ENCODE peak calls at places on chromosomes 3 and 15, in nine cellular contexts. One of them, this sample, is unnamed.

GRCh38 chr15:56824174-56824573 is 90.9 kb upstream of the ZNF280D start:
- DNase-seq in neural crest cell: no peak
- DNase-seq in LNCaP clone FGC: no peak
- DNase-seq in cardiac fibroblast: peak; percentile 14
- DNase-seq in tibial artery: no peak
- DNase-seq in progenitor cell of endocrine pancreas: no peak
- DNase-seq in AG04449: no peak
- DNase-seq in AG09319: no peak
- DNase-seq in cardiac muscle cell: no peak
- DNase-seq in this sample: no peak

GRCh38 chr15:36882487-36883108 is 217.8 kb downstream of the MEIS2 start:
- DNase-seq in neural crest cell: no peak
- DNase-seq in LNCaP clone FGC: no peak
- DNase-seq in cardiac fibroblast: peak; percentile 8
- DNase-seq in tibial artery: no peak
- DNase-seq in progenitor cell of endocrine pancreas: no peak
- DNase-seq in AG04449: no peak
- DNase-seq in AG09319: no peak
- DNase-seq in cardiac muscle cell: peak; percentile 52
- DNase-seq in this sample: no peak

GRCh38 chr3:64518950-64519349 is 168.8 kb downstream of the ADAMTS9 start:
- DNase-seq in neural crest cell: no peak
- DNase-seq in LNCaP clone FGC: no peak
- DNase-seq in cardiac fibroblast: peak; percentile 57
- DNase-seq in tibial artery: no peak
- DNase-seq in progenitor cell of endocrine pancreas: no peak
- DNase-seq in AG04449: peak; percentile 31
- DNase-seq in AG09319: no peak
- DNase-seq in cardiac muscle cell: no peak
- DNase-seq in this sample: no peak

GRCh38 chr15:60384052-60384451 is 13.7 kb downstream of the ANXA2 start:
- DNase-seq in neural crest cell: no peak
- DNase-seq in LNCaP clone FGC: peak; percentile 63
- DNase-seq in cardiac fibroblast: peak; percentile 64
- DNase-seq in tibial artery: no peak
- DNase-seq in progenitor cell of endocrine pancreas: no peak
- DNase-seq in AG04449: no peak
- DNase-seq in AG09319: no peak
- DNase-seq in cardiac muscle cell: no peak
- DNase-seq in this sample: no peak

GRCh38 chr15:62446984-62447383 is 281.9 kb upstream of the C2CD4B start:
- DNase-seq in neural crest cell: no peak
- DNase-seq in LNCaP clone FGC: no peak
- DNase-seq in cardiac fibroblast: no peak
- DNase-seq in tibial artery: no peak
- DNase-seq in progenitor cell of endocrine pancreas: no peak
- DNase-seq in AG04449: no peak
- DNase-seq in AG09319: no peak
- DNase-seq in cardiac muscle cell: no peak
- DNase-seq in this sample: no peak

GRCh38 chr15:100336061-100336460 is 5.7 kb downstream of the ADAMTS17 start:
- DNase-seq in neural crest cell: no peak
- DNase-seq in LNCaP clone FGC: no peak
- DNase-seq in cardiac fibroblast: no peak
- DNase-seq in tibial artery: no peak
- DNase-seq in progenitor cell of endocrine pancreas: no peak
- DNase-seq in AG04449: no peak
- DNase-seq in AG09319: no peak
- DNase-seq in cardiac muscle cell: no peak
- DNase-seq in this sample: no peak

GRCh38 chr3:30308131-30308530 is 298.3 kb upstream of the TGFBR2 start:
- DNase-seq in neural crest cell: no peak
- DNase-seq in LNCaP clone FGC: no peak
- DNase-seq in cardiac fibroblast: peak; percentile 68
- DNase-seq in tibial artery: no peak
- DNase-seq in progenitor cell of endocrine pancreas: no peak
- DNase-seq in AG04449: peak; percentile 26
- DNase-seq in AG09319: no peak
- DNase-seq in cardiac muscle cell: no peak
- DNase-seq in this sample: no peak

GRCh38 chr3:125129512-125129962 is 73.7 kb upstream of the HEG1 start:
- DNase-seq in neural crest cell: no peak
- DNase-seq in LNCaP clone FGC: no peak
- DNase-seq in cardiac fibroblast: peak; percentile 97
- DNase-seq in tibial artery: peak; percentile 85
- DNase-seq in progenitor cell of endocrine pancreas: no peak
- DNase-seq in AG04449: peak; percentile 96
- DNase-seq in AG09319: peak; percentile 99
- DNase-seq in cardiac muscle cell: no peak
- DNase-seq in this sample: no peak

GRCh38 chr3:96233679-96234078 is 580.7 kb upstream of the EPHA6 start:
- DNase-seq in neural crest cell: no peak
- DNase-seq in LNCaP clone FGC: no peak
- DNase-seq in cardiac fibroblast: no peak
- DNase-seq in tibial artery: no peak
- DNase-seq in progenitor cell of endocrine pancreas: no peak
- DNase-seq in AG04449: no peak
- DNase-seq in AG09319: no peak
- DNase-seq in cardiac muscle cell: no peak
- DNase-seq in this sample: no peak

GRCh38 chr3:110995461-110996226 is 76.0 kb upstream of the NECTIN3 start:
- DNase-seq in neural crest cell: no peak
- DNase-seq in LNCaP clone FGC: no peak
- DNase-seq in cardiac fibroblast: peak; percentile 75
- DNase-seq in tibial artery: no peak
- DNase-seq in progenitor cell of endocrine pancreas: no peak
- DNase-seq in AG04449: peak; percentile 38
- DNase-seq in AG09319: peak; percentile 4
- DNase-seq in cardiac muscle cell: no peak
- DNase-seq in this sample: no peak

GRCh38 chr3:113104746-113105479 is 106.4 kb upstream of the BOC start:
- DNase-seq in neural crest cell: no peak
- DNase-seq in LNCaP clone FGC: no peak
- DNase-seq in cardiac fibroblast: no peak
- DNase-seq in tibial artery: no peak
- DNase-seq in progenitor cell of endocrine pancreas: no peak
- DNase-seq in AG04449: no peak
- DNase-seq in AG09319: no peak
- DNase-seq in cardiac muscle cell: no peak
- DNase-seq in this sample: no peak

GRCh38 chr3:13178107-13178506 is 104.9 kb upstream of the IQSEC1 start:
- DNase-seq in neural crest cell: no peak
- DNase-seq in LNCaP clone FGC: no peak
- DNase-seq in cardiac fibroblast: no peak
- DNase-seq in tibial artery: peak; percentile 0
- DNase-seq in progenitor cell of endocrine pancreas: no peak
- DNase-seq in AG04449: no peak
- DNase-seq in AG09319: no peak
- DNase-seq in cardiac muscle cell: no peak
- DNase-seq in this sample: no peak

GRCh38 chr3:14524311-14524711 is 15.8 kb downstream of the GRIP2 start:
- DNase-seq in neural crest cell: no peak
- DNase-seq in LNCaP clone FGC: no peak
- DNase-seq in cardiac fibroblast: no peak
- DNase-seq in tibial artery: no peak
- DNase-seq in progenitor cell of endocrine pancreas: no peak
- DNase-seq in AG04449: no peak
- DNase-seq in AG09319: no peak
- DNase-seq in cardiac muscle cell: no peak
- DNase-seq in this sample: no peak

GRCh38 chr15:72685925-72686794 is at the start of the genes BBS4 and HIGD2B:
- DNase-seq in neural crest cell: peak; percentile 80
- DNase-seq in LNCaP clone FGC: peak; percentile 75
- DNase-seq in cardiac fibroblast: peak; percentile 87
- DNase-seq in tibial artery: peak; percentile 86
- DNase-seq in progenitor cell of endocrine pancreas: peak; percentile 81
- DNase-seq in AG04449: no peak
- DNase-seq in AG09319: peak; percentile 55
- DNase-seq in cardiac muscle cell: peak; percentile 93
- DNase-seq in this sample: peak; percentile 90

GRCh38 chr3:178140491-178140890 is 395.7 kb upstream of the KCNMB2 start:
- DNase-seq in neural crest cell: no peak
- DNase-seq in LNCaP clone FGC: no peak
- DNase-seq in cardiac fibroblast: peak; percentile 55
- DNase-seq in tibial artery: no peak
- DNase-seq in progenitor cell of endocrine pancreas: no peak
- DNase-seq in AG04449: peak; percentile 47
- DNase-seq in AG09319: no peak
- DNase-seq in cardiac muscle cell: no peak
- DNase-seq in this sample: no peak

GRCh38 chr3:31934018-31934417 is 47.0 kb downstream of the OSBPL10 start:
- DNase-seq in neural crest cell: no peak
- DNase-seq in LNCaP clone FGC: no peak
- DNase-seq in cardiac fibroblast: peak; percentile 51
- DNase-seq in tibial artery: no peak
- DNase-seq in progenitor cell of endocrine pancreas: no peak
- DNase-seq in AG04449: no peak
- DNase-seq in AG09319: peak; percentile 42
- DNase-seq in cardiac muscle cell: no peak
- DNase-seq in this sample: peak; percentile 14

DNA sequence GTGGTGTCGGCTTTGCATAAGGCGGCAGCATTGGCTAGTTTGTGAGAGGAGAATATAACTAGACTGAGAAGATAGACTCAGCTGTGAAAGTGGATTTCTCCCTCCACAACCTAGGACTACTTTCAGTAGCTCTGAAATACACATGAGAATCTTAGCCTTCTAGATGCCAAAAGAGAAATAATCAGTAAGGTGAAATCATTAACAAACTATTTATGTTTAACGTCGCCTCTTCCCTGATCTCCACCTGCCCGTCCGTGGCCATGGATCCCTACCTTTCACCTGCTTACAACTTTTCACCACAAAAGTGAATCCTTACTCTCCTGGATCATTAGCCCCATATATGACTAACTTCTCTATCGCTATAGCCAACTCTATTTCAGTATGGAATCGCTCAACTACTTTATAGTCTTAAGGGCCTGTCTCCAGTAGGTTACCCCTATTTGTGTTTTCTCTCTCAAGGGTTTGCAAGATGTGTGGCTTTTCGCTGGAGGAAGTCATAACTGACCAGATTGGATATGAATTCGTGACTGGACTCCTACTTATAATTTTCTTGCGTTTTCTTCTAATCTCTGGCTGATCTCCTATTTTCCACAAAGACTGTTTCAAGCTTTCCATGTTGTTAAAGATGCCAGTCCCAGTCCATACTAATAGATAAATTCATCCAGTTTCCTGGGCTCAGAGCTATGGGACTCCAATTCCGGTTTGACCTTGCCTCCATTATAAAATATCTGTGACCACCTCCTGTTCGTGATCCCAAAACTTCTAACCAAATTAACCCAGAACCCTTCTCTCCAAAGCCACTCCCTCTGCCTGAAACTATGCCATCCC is 1.1 kb upstream of the STAG1 start:
- DNase-seq in neural crest cell: no peak
- DNase-seq in LNCaP clone FGC: no peak
- DNase-seq in cardiac fibroblast: no peak
- DNase-seq in tibial artery: no peak
- DNase-seq in progenitor cell of endocrine pancreas: no peak
- DNase-seq in AG04449: no peak
- DNase-seq in AG09319: no peak
- DNase-seq in cardiac muscle cell: peak; percentile 1
- DNase-seq in this sample: no peak
- TF ChIP-seq CTCF in neural crest cell: no peak
- TF ChIP-seq CTCF in LNCaP clone FGC: peak; percentile 45
- TF ChIP-seq CTCF in cardiac fibroblast: no peak
- TF ChIP-seq CTCF in tibial artery: no peak
- TF ChIP-seq CTCF in progenitor cell of endocrine pancreas: no peak
- TF ChIP-seq CTCF in AG04449: peak; percentile 24
- TF ChIP-seq CTCF in AG09319: no peak
- TF ChIP-seq CTCF in cardiac muscle cell: no peak
- TF ChIP-seq CTCF in this sample: no peak

GRCh38 chr15:78315686-78316085 is 16.3 kb upstream of the SKIC8 start:
- DNase-seq in neural crest cell: peak; percentile 49
- DNase-seq in LNCaP clone FGC: no peak
- DNase-seq in cardiac fibroblast: no peak
- DNase-seq in tibial artery: no peak
- DNase-seq in progenitor cell of endocrine pancreas: no peak
- DNase-seq in AG04449: no peak
- DNase-seq in AG09319: no peak
- DNase-seq in cardiac muscle cell: peak; percentile 32
- DNase-seq in this sample: peak; percentile 34
- TF ChIP-seq CTCF in neural crest cell: peak; percentile 52
- TF ChIP-seq CTCF in LNCaP clone FGC: peak; percentile 30
- TF ChIP-seq CTCF in cardiac fibroblast: peak; percentile 29
- TF ChIP-seq CTCF in tibial artery: no peak
- TF ChIP-seq CTCF in progenitor cell of endocrine pancreas: peak; percentile 36
- TF ChIP-seq CTCF in AG04449: peak; percentile 55
- TF ChIP-seq CTCF in AG09319: peak; percentile 53
- TF ChIP-seq CTCF in cardiac muscle cell: no peak
- TF ChIP-seq CTCF in this sample: no peak

GRCh38 chr15:63915888-63916731 is 82.4 kb upstream of the HERC1 start:
- DNase-seq in neural crest cell: no peak
- DNase-seq in LNCaP clone FGC: no peak
- DNase-seq in cardiac fibroblast: peak; percentile 53
- DNase-seq in tibial artery: no peak
- DNase-seq in progenitor cell of endocrine pancreas: no peak
- DNase-seq in AG04449: no peak
- DNase-seq in AG09319: no peak
- DNase-seq in cardiac muscle cell: peak; percentile 31
- DNase-seq in this sample: peak; percentile 45
- TF ChIP-seq CTCF in neural crest cell: peak; percentile 48
- TF ChIP-seq CTCF in LNCaP clone FGC: no peak
- TF ChIP-seq CTCF in cardiac fibroblast: peak; percentile 63
- TF ChIP-seq CTCF in tibial artery: peak; percentile 39
- TF ChIP-seq CTCF in progenitor cell of endocrine pancreas: peak; percentile 38
- TF ChIP-seq CTCF in AG04449: peak; percentile 65
- TF ChIP-seq CTCF in AG09319: peak; percentile 43
- TF ChIP-seq CTCF in cardiac muscle cell: peak; percentile 41
- TF ChIP-seq CTCF in this sample: peak; percentile 66

GRCh38 chr3:41866298-41866697 is 95.6 kb downstream of the ULK4 start:
- DNase-seq in neural crest cell: no peak
- DNase-seq in LNCaP clone FGC: no peak
- DNase-seq in cardiac fibroblast: no peak
- DNase-seq in tibial artery: no peak
- DNase-seq in progenitor cell of endocrine pancreas: no peak
- DNase-seq in AG04449: no peak
- DNase-seq in AG09319: no peak
- DNase-seq in cardiac muscle cell: no peak
- DNase-seq in this sample: no peak

GRCh38 chr3:41867533-41867932 is 94.4 kb downstream of the ULK4 start:
- DNase-seq in neural crest cell: no peak
- DNase-seq in LNCaP clone FGC: no peak
- DNase-seq in cardiac fibroblast: no peak
- DNase-seq in tibial artery: no peak
- DNase-seq in progenitor cell of endocrine pancreas: no peak
- DNase-seq in AG04449: no peak
- DNase-seq in AG09319: no peak
- DNase-seq in cardiac muscle cell: no peak
- DNase-seq in this sample: no peak

DNA sequence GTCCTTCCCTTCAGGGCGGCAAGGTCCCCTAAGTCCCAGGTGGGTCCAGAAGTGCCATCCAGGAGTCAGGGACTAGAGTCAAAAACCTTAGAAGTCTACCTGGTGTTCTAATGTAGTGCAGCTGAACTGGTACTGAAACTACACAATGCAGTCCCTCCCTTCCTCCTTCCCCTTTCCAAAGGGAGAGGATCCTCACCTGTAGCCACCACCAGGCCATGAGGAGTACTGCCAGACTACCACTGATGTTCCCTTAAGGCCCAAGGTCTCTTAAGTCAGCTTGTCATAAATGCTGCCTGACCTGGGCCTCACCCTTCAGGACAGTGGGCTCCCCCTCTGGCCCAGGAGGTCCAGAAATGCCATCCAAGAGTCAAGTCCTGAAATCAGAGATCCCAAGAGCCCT is 98.9 kb downstream of the ULK4 start:
- DNase-seq in neural crest cell: no peak
- DNase-seq in LNCaP clone FGC: no peak
- DNase-seq in cardiac fibroblast: no peak
- DNase-seq in tibial artery: no peak
- DNase-seq in progenitor cell of endocrine pancreas: no peak
- DNase-seq in AG04449: no peak
- DNase-seq in AG09319: no peak
- DNase-seq in cardiac muscle cell: no peak
- DNase-seq in this sample: no peak
- TF ChIP-seq CTCF in neural crest cell: no peak
- TF ChIP-seq CTCF in LNCaP clone FGC: peak; percentile 5
- TF ChIP-seq CTCF in cardiac fibroblast: peak; percentile 17
- TF ChIP-seq CTCF in tibial artery: no peak
- TF ChIP-seq CTCF in progenitor cell of endocrine pancreas: peak; percentile 31
- TF ChIP-seq CTCF in AG04449: no peak
- TF ChIP-seq CTCF in AG09319: no peak
- TF ChIP-seq CTCF in cardiac muscle cell: no peak
- TF ChIP-seq CTCF in this sample: no peak